ENCODE peak calls at places on chromosome 13, in eight cellular contexts. V is adrenal gland, C is psoas muscle, N is RWPE1, P is cardiac muscle cell, K is heart left ventricle, J is AG04450, O is Peyer's patch. D is an unnamed sample.

GRCh38 chr13:39866722-39867121 is 211.3 kb downstream of the COG6 start:
- DNase-seq in V (no peak), C (no peak), N (no peak), P (no peak), K (no peak), J (no peak), O (no peak), D (no peak)

GRCh38 chr13:59112375-59112774 is 1051.4 kb downstream of the DIAPH3 start:
- DNase-seq in V (peak), C (no peak), N (peak), P (peak), K (no peak), J (peak), O (no peak), D (peak)

GRCh38 chr13:74104661-74105275 is 29.4 kb downstream of the KLF12 start:
- DNase-seq in V (no peak), C (no peak), N (no peak), P (no peak), K (no peak), J (no peak), O (no peak), D (no peak)

GRCh38 chr13:41680900-41681299 is 223.6 kb downstream of the RGCC start:
- DNase-seq in V (no peak), C (no peak), N (no peak), P (no peak), K (no peak), J (no peak), O (no peak), D (no peak)

GRCh38 chr13:44068737-44069136 is 189.0 kb downstream of the LACC1 start:
- DNase-seq in V (no peak), C (no peak), N (peak), P (peak), K (no peak), J (peak), O (no peak), D (peak)

GRCh38 chr13:112054616-112055015 is 12.3 kb upstream of the SOX1 start:
- DNase-seq in V (no peak), C (no peak), N (no peak), P (no peak), K (no peak), J (no peak), O (no peak), D (no peak)

GRCh38 chr13:37640499-37640898 is 41.9 kb upstream of the POSTN start:
- DNase-seq in V (no peak), C (no peak), N (peak), P (peak), K (no peak), J (peak), O (no peak), D (peak)

GRCh38 chr13:111171629-111172028 is 56.5 kb downstream of the ARHGEF7 start:
- DNase-seq in V (no peak), C (no peak), N (no peak), P (no peak), K (no peak), J (no peak), O (no peak), D (no peak)

GRCh38 chr13:40060318-40061007 is 405.0 kb downstream of the COG6 start:
- DNase-seq in V (no peak), C (peak), N (peak), P (peak), K (no peak), J (no peak), O (no peak), D (peak)

GRCh38 chr13:79492313-79492798 is 11.4 kb downstream of the NDFIP2 start:
- DNase-seq in V (no peak), C (no peak), N (no peak), P (no peak), K (no peak), J (no peak), O (no peak), D (peak)

GRCh38 chr13:75550159-75550567 is 572 bp downstream of the UCHL3 start:
- DNase-seq in V (peak), C (no peak), N (peak), P (peak), K (no peak), J (peak), O (no peak), D (peak)

GRCh38 chr13:77306458-77306857 is 20.4 kb downstream of the MYCBP2 start:
- DNase-seq in V (no peak), C (no peak), N (no peak), P (no peak), K (no peak), J (no peak), O (no peak), D (no peak)

GRCh38 chr13:102401755-102402154 is at the start of gene FGF14:
- DNase-seq in V (no peak), C (no peak), N (no peak), P (no peak), K (no peak), J (no peak), O (no peak), D (no peak)

GRCh38 chr13:95660981-95661581 is 15.9 kb upstream of the DNAJC3 start:
- DNase-seq in V (peak), C (no peak), N (peak), P (peak), K (no peak), J (no peak), O (no peak), D (peak)

GRCh38 chr13:29901714-29902631 is 51.6 kb upstream of the UBL3 start:
- DNase-seq in V (peak), C (no peak), N (peak), P (peak), K (no peak), J (peak), O (no peak), D (peak)

GRCh38 chr13:97067342-97067895 is 73.1 kb upstream of the OXGR1 start:
- DNase-seq in V (no peak), C (no peak), N (no peak), P (peak), K (no peak), J (no peak), O (no peak), D (no peak)

GRCh38 chr13:21879263-21879914 is 208.5 kb downstream of the FGF9 start:
- DNase-seq in V (no peak), C (no peak), N (no peak), P (no peak), K (no peak), J (no peak), O (no peak), D (no peak)

GRCh38 chr13:42602910-42603309 is 29.0 kb downstream of the TNFSF11 start:
- DNase-seq in V (no peak), C (no peak), N (no peak), P (peak), K (no peak), J (no peak), O (no peak), D (no peak)

GRCh38 chr13:34523401-34523800 is 418.7 kb upstream of the NBEA start:
- DNase-seq in V (no peak), C (no peak), N (peak), P (no peak), K (no peak), J (no peak), O (no peak), D (peak)

GRCh38 chr13:69459346-69459745 is 648.3 kb upstream of the ATXN8OS start:
- DNase-seq in V (no peak), C (no peak), N (no peak), P (no peak), K (no peak), J (no peak), O (no peak), D (no peak)

GRCh38 chr13:52780092-52780491 is 40.5 kb upstream of the CNMD start:
- DNase-seq in V (no peak), C (no peak), N (no peak), P (no peak), K (no peak), J (no peak), O (no peak), D (no peak)

GRCh38 chr13:43293008-43293407 is 269.6 kb downstream of the DNAJC15 start:
- DNase-seq in V (no peak), C (no peak), N (no peak), P (no peak), K (no peak), J (no peak), O (no peak), D (no peak)

GRCh38 chr13:44969858-44970484 is 19.3 kb downstream of the NUFIP1 start:
- DNase-seq in V (no peak), C (no peak), N (peak), P (peak), K (no peak), J (peak), O (no peak), D (peak)

GRCh38 chr13:109608032-109608431 is 178.4 kb downstream of the IRS2 start:
- DNase-seq in V (no peak), C (no peak), N (no peak), P (no peak), K (no peak), J (no peak), O (no peak), D (no peak)

GRCh38 chr13:109608503-109608902 is 177.9 kb downstream of the IRS2 start:
- DNase-seq in V (no peak), C (no peak), N (no peak), P (no peak), K (no peak), J (no peak), O (no peak), D (no peak)

GRCh38 chr13:109611912-109612691 is 174.3 kb downstream of the IRS2 start:
- DNase-seq in V (no peak), C (no peak), N (no peak), P (no peak), K (no peak), J (no peak), O (no peak), D (peak)

GRCh38 chr13:109606404-109607028 is 179.9 kb downstream of the IRS2 start:
- DNase-seq in V (no peak), C (no peak), N (no peak), P (peak), K (no peak), J (no peak), O (no peak), D (no peak)

GRCh38 chr13:109610517-109610916 is 175.9 kb downstream of the IRS2 start:
- DNase-seq in V (peak), C (no peak), N (no peak), P (peak), K (peak), J (no peak), O (no peak), D (peak)
- TF ChIP-seq CTCF in V (peak), C (peak), N (no peak), P (peak), K (no peak), J (peak), O (no peak), D (peak)

GRCh38 chr13:113140677-113141590 is 17.5 kb upstream of the PROZ start:
- DNase-seq in V (no peak), C (no peak), N (no peak), P (no peak), K (peak), J (no peak), O (no peak), D (no peak)

GRCh38 chr13:113139580-113139979 is 17.0 kb downstream of the F10 start:
- DNase-seq in V (no peak), C (no peak), N (no peak), P (no peak), K (no peak), J (no peak), O (no peak), D (no peak)

GRCh38 chr13:113137656-113138292 is 15.2 kb downstream of the F10 start:
- DNase-seq in V (no peak), C (no peak), N (no peak), P (no peak), K (no peak), J (no peak), O (no peak), D (no peak)

GRCh38 chr13:113141591-113141950 is 16.9 kb upstream of the PROZ start:
- DNase-seq in V (no peak), C (no peak), N (no peak), P (no peak), K (no peak), J (no peak), O (no peak), D (no peak)

DNA sequence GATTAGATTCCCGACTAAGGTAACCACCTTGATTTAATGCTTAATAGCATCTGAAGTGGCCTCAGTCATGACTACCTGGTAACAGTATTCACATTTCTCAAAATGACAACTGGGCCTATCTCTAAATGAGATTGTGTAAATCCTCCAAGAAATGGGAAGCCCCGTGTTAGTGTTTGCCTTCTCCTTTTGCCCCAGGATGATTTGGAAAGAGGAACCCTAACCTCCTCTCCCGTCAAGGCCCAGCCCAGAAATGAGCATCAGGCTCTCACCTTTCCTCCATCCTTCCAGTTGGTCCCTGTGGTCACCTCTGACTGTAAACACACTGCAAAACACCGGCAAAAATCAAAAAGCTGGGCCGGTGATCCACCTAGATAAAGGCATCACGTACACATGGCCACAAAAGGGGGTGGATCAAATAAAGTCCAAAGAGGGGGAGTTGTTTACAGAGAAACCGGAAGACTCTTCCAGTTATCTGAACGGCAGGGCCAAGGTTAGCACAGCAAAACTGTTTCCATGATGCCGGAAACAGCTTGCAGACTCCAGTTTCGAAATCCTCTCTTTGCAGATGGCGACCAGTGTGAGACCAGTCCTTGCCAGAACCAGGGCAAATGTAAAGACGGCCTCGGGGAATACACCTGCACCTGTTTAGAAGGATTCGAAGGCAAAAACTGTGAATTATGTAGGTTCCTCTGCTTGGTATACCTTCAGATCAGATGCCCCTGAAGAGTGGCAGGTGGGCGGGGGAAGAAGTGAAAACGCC is 16.4 kb downstream of the F10 start:
- DNase-seq in V (no peak), C (no peak), N (no peak), P (peak), K (no peak), J (no peak), O (no peak), D (no peak)
- TF ChIP-seq CTCF in V (no peak), C (no peak), N (no peak), P (no peak), K (no peak), J (no peak), O (no peak), D (no peak)

GRCh38 chr13:46166221-46166584 is 15.8 kb downstream of the LCP1 start:
- DNase-seq in V (no peak), C (no peak), N (no peak), P (no peak), K (no peak), J (no peak), O (no peak), D (no peak)
- TF ChIP-seq CTCF in V (no peak), C (no peak), N (no peak), P (no peak), K (no peak), J (no peak), O (no peak), D (no peak)

DNA sequence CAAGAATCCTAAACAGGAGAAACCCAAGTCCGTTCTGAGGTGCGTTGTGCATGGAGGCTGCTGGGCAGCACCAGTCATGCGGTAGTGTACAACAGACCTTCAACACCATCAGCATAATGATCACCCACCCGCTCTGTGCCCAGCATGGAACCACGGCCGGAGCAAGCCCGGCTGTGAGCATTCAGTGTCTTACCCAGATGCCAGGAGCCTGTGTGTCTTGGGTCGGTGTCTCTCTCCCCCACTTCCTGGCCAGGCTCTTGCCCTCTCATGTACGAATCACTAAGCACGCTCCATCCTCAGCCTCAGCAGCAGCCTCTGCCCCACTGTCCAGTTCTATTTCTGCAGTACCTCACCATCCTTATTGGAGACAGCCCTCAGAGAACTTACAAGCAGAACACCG is 231.6 kb upstream of the IRS2 start:
- DNase-seq in V (no peak), C (no peak), N (no peak), P (no peak), K (no peak), J (no peak), O (no peak), D (no peak)
- TF ChIP-seq CTCF in V (no peak), C (no peak), N (no peak), P (no peak), K (no peak), J (no peak), O (no peak), D (no peak)

GRCh38 chr13:78431328-78431727 is 172.0 kb downstream of the POU4F1 start:
- DNase-seq in V (no peak), C (no peak), N (no peak), P (no peak), K (no peak), J (no peak), O (no peak), D (no peak)
- TF ChIP-seq CTCF in V (no peak), C (no peak), N (no peak), P (no peak), K (no peak), J (no peak), O (no peak), D (no peak)

GRCh38 chr13:99656092-99656745 is 154.9 kb downstream of the TM9SF2 start:
- DNase-seq in V (peak), C (peak), N (peak), P (peak), K (peak), J (peak), O (peak), D (peak)
- TF ChIP-seq CTCF in V (peak), C (peak), N (peak), P (peak), K (peak), J (peak), O (peak), D (peak)